ENCODE peak calls at places on chromosomes 16 and 17, in four cellular contexts. X is psoas muscle, D is lung, I is BJ. T is an unnamed sample.

GRCh38 chr16:2785101-2785991 is 2.0 kb downstream of the PRSS33 start:
- DNase-seq in X (no peak), D (no peak), I (no peak), T (no peak)

GRCh38 chr17:30482555-30482954 is 5.3 kb downstream of the GOSR1 start:
- DNase-seq in X (no peak), D (no peak), I (no peak), T (no peak)

GRCh38 chr17:80694992-80695912 is 150.6 kb downstream of the RPTOR start:
- DNase-seq in X (no peak), D (no peak), I (no peak), T (no peak)

GRCh38 chr17:12665263-12666210 is at the start of gene MYOCD:
- DNase-seq in X (peak; percentile 15), D (no peak), I (no peak), T (peak; percentile 19)

GRCh38 chr16:27335349-27336052 is 21.7 kb downstream of the IL4R start:
- DNase-seq in X (no peak), D (no peak), I (peak; percentile 28), T (no peak)

GRCh38 chr17:1181769-1182137 is 2.0 kb upstream of the ABR start:
- DNase-seq in X (no peak), D (no peak), I (no peak), T (peak; percentile 44)

GRCh38 chr17:82973456-82974135 is 105.8 kb upstream of the METRNL start:
- DNase-seq in X (no peak), D (no peak), I (no peak), T (no peak)

GRCh38 chr16:10579965-10580918 is at the start of gene EMP2:
- DNase-seq in X (peak; percentile 82), D (peak; percentile 81), I (no peak), T (no peak)

GRCh38 chr16:85902366-85903155 is 3.6 kb downstream of the IRF8 start:
- DNase-seq in X (no peak), D (no peak), I (no peak), T (no peak)

GRCh38 chr17:65552214-65552613 is 9.2 kb downstream of the AXIN2 start:
- DNase-seq in X (no peak), D (no peak), I (no peak), T (no peak)

GRCh38 chr17:83179378-83179777 is 100.0 kb downstream of the METRNL start:
- DNase-seq in X (no peak), D (peak; percentile 25), I (no peak), T (no peak)

GRCh38 chr17:153851-154250 is 16.5 kb downstream of the SCGB1C2 start:
- DNase-seq in X (peak; percentile 3), D (no peak), I (no peak), T (no peak)

GRCh38 chr17:47744168-47745036 is 11.4 kb downstream of the TBX21 start:
- DNase-seq in X (no peak), D (no peak), I (no peak), T (no peak)

GRCh38 chr16:82580293-82580900 is 46.4 kb upstream of the CDH13 start:
- DNase-seq in X (no peak), D (no peak), I (no peak), T (no peak)

GRCh38 chr16:426115-426905 is 861 bp downstream of the RAB11FIP3 start:
- DNase-seq in X (peak; percentile 36), D (no peak), I (no peak), T (no peak)

GRCh38 chr16:68948230-68948910 is 105.0 kb downstream of the TANGO6 start:
- DNase-seq in X (no peak), D (no peak), I (no peak), T (no peak)

GRCh38 chr16:47523342-47524006 is 62.3 kb downstream of the PHKB start:
- DNase-seq in X (no peak), D (no peak), I (no peak), T (no peak)

GRCh38 chr17:75679706-75680201 is 12.6 kb downstream of the SAP30BP start:
- DNase-seq in X (no peak), D (peak; percentile 56), I (peak; percentile 51), T (no peak)

GRCh38 chr17:58242171-58242784 is 3.9 kb downstream of the LPO start:
- DNase-seq in X (no peak), D (no peak), I (no peak), T (no peak)

GRCh38 chr16:81076566-81077076 is 417 bp downstream of the C16orf46 start:
- DNase-seq in X (peak; percentile 89), D (peak; percentile 92), I (peak; percentile 23), T (peak; percentile 14)

GRCh38 chr16:5042574-5043171 is 8.9 kb upstream of the NAGPA start:
- DNase-seq in X (no peak), D (no peak), I (no peak), T (no peak)

GRCh38 chr16:88911148-88911945 is 44.9 kb upstream of the PABPN1L start:
- DNase-seq in X (no peak), D (no peak), I (no peak), T (no peak)

GRCh38 chr17:63840591-63841349 is 1.7 kb downstream of the SMARCD2 start:
- DNase-seq in X (peak; percentile 60), D (no peak), I (no peak), T (no peak)

GRCh38 chr16:23710008-23710407 is 3.0 kb downstream of the ERN2 start:
- DNase-seq in X (no peak), D (no peak), I (no peak), T (no peak)
- H3K4me3 ChIP-seq in X (no peak overlapping the region), D (no peak overlapping the region), I (no peak overlapping the region), T (no peak overlapping the region)

DNA sequence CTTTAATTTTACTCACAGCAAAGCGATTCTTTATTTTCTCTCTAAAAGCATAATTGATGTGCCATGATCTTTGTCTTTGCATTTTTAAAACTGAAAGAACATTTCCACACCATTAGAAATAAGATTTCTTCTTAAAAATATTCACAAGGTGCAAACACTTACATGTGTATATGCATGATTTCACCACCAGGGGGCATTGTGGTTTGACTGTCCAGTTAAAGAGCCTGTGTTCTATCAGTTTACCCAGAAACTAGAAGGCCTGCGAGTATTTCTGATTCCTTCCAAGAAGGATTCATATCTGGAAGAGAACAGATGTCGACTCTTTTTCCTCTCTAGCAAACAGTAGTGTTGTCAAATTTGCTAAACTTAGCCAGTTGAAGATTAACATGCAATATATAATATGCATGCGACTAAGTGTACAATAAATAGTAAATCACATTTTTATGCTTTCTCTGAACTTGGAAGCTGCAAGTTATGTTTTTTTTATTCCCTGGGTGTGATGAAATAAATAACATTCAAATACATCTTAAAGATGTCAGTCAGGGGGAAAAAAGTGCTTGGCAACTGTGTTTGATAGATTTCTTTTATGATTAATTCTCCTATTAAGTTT is 404.2 kb downstream of the WWOX start:
- DNase-seq in X (no peak), D (peak; percentile 62), I (no peak), T (no peak)
- TF ChIP-seq CTCF in X (peak; percentile 96), D (peak; percentile 62), I (peak; percentile 47), T (no peak)

GRCh38 chr16:66845080-66845410 is 831 bp downstream of the CA7 start:
- DNase-seq in X (no peak), D (no peak), I (no peak), T (no peak)
- H3K4me3 ChIP-seq in X (peak overlapping the region; percentile 67), D (no peak overlapping the region), I (peak overlapping the region; percentile 10), T (no peak overlapping the region)

DNA sequence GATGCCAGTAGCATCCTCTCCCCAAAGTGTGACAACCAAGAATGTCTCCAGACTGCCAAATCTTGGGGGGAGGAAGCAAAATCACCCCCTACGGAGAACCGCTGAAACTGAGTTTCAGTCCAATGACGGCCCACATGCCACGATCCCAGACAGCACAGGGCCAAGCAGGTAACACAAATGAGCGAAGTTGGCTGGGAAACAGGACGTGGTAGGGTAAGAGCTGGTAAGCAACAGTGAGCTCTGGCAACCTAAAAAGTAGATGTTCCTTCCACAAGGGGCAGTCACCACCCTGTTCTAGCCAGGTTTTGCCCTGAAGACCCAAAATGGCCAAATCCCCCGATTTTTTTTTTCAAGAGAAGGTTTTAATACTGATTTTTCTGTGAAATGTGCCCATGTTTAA is 25.4 kb downstream of the ZFHX3 start:
- DNase-seq in X (no peak), D (no peak), I (no peak), T (no peak)
- TF ChIP-seq CTCF in X (no peak), D (no peak), I (no peak), T (no peak)

GRCh38 chr17:77443743-77444260 is 303.0 kb downstream of the SEC14L1 start:
- DNase-seq in X (no peak), D (no peak), I (no peak), T (no peak)

GRCh38 chr17:77446959-77447634 is 306.3 kb downstream of the SEC14L1 start:
- DNase-seq in X (no peak), D (no peak), I (no peak), T (no peak)

GRCh38 chr17:77444653-77445029 is 303.9 kb downstream of the SEC14L1 start:
- DNase-seq in X (no peak), D (no peak), I (no peak), T (no peak)

GRCh38 chr17:77445908-77446535 is 305.3 kb downstream of the SEC14L1 start:
- DNase-seq in X (no peak), D (no peak), I (no peak), T (no peak)

DNA sequence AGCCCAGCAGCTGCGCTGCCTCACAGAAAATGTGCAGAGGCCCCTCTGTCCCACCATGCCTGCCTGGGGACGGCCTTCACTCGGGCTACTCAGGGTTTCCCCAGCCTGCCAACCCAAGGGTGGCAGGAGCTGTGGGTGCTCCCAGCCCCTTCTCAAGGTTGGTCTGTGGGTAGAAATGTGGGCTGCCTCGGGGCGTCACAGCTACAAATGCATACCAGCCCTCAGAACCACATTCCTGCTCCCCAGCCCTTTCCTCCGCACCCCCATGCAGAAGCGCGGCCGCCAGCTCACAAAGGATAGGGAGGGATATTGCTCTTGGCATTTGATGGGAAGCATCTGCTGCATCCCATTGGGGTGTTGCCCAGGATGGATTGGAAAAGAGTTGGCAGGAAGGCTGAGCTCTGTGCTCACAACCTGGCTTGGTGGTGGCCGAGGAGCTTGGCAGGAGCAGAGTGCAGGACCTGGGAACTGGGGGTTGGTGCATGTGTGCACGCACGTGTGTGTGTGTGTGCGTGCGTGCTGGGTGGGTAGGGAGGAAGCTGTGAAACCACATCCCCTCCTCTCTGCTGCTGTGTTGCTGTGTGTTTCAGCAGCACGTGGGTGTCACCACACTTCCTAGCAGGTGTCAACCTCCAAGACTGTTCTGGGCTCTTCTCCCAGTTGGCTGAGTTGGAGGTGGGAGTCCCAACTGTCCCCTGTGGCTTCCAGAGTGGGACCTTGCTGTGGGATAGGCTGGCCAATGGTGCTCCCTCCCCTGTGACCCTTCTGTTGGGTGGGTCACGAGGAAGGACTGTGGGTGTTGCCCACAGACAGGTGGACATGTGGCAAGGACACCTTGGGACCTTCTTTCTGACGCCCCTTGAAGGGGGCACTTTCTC is 304.5 kb downstream of the SEC14L1 start:
- DNase-seq in X (peak; percentile 61), D (no peak), I (no peak), T (no peak)
- H3K4me3 ChIP-seq in X (no peak overlapping the region), D (no peak overlapping the region), I (no peak overlapping the region), T (no peak overlapping the region)

DNA sequence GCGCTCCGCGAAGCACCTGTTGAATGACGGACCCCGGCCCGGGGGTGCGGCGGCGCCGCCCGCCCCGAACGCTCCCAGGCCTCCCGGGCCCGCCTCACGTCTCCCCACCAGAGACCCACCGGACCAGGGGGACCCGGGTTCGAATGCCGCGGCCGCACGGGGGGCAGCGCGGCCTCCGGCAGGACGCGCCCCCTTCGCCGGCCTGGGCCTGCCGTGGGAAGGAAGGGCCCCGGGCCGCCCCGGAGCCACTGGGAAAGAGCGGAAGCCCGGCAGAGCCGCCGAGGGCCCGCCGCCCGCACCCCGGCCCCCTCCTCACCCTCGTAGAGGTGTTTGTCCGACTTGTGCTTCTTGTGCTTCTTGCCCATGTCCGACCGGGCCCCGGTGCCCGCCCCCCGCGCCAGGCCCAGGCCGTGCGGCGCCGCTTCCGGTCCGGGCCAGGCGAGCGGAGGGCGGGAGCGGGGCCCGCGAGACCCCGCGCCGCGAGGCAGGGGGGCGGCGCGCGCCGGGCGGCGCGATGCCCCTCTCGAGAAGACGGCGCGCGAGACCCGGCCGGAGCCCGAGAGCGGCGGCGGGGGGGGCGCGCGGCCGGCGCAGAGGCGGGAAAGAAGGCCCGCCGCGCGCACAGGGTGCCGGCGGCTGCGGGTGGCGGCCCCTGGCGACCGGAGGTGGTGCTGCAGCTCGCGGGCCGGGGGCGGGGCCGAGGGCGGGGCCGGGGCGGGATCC is at the start of gene BRD7:
- DNase-seq in X (peak; percentile 69), D (no peak), I (no peak), T (no peak)
- TF ChIP-seq CTCF in X (peak; percentile 77), D (peak; percentile 12), I (no peak), T (peak; percentile 54)